ENCODE peak calls at places on chromosomes 2 and 18, in four cellular contexts. I, W, B and O are unnamed samples.

GRCh38 chr2:84713441-84713840 is 167.4 kb downstream of the TRABD2A start:
- DNase-seq in B (no peak), I (peak), W (no peak), O (peak)

GRCh38 chr18:13537022-13537780 is 189.2 kb downstream of the FAM210A start:
- DNase-seq in I (no peak), B (no peak), W (no peak), O (no peak)

GRCh38 chr2:232815569-232815968 is 39.2 kb upstream of the KCNJ13 start:
- DNase-seq in W (no peak), B (no peak), I (peak), O (no peak)

GRCh38 chr2:129369437-129369836 is 610.0 kb upstream of the RAB6C start:
- DNase-seq in W (no peak), B (no peak), I (no peak), O (no peak)

GRCh38 chr18:79634186-79634585 is 45.4 kb upstream of the CTDP1 start:
- DNase-seq in I (no peak), B (no peak), W (no peak), O (no peak)

GRCh38 chr2:177078416-177078815 is 134.2 kb upstream of the HNRNPA3 start:
- DNase-seq in B (no peak), W (no peak), I (no peak), O (peak)

GRCh38 chr2:8193146-8193545 is 488.7 kb upstream of the ID2 start:
- DNase-seq in I (no peak), W (no peak), B (no peak), O (peak)

GRCh38 chr2:210128961-210129360 is 42.2 kb downstream of the KANSL1L start:
- DNase-seq in W (no peak), I (no peak), B (no peak), O (no peak)

GRCh38 chr2:232478571-232479340 is 8.9 kb downstream of the ECEL1 start:
- DNase-seq in I (no peak), B (no peak), W (peak), O (no peak)

GRCh38 chr2:2010266-2010665 is 266.0 kb upstream of the PXDN start:
- DNase-seq in W (peak), B (no peak), I (no peak), O (no peak)

GRCh38 chr2:224185023-224185601 is 146.0 kb upstream of the SERPINE2 start:
- DNase-seq in B (no peak), I (no peak), W (no peak), O (no peak)

GRCh38 chr2:207113403-207113802 is 52.3 kb downstream of the KLF7 start:
- DNase-seq in B (no peak), I (no peak), W (no peak), O (no peak)

GRCh38 chr18:34023471-34023870 is 201.2 kb downstream of the NOL4 start:
- DNase-seq in B (no peak), W (no peak), I (no peak), O (no peak)

GRCh38 chr2:38528008-38528442 is 74.7 kb downstream of the HNRNPLL start:
- DNase-seq in B (peak), I (peak), W (peak), O (peak)

GRCh38 chr2:55056024-55056521 is 5.8 kb upstream of the RTN4 start:
- DNase-seq in W (peak), I (no peak), B (no peak), O (peak)

GRCh38 chr18:8990276-8991031 is 112.0 kb upstream of the NDUFV2 start:
- DNase-seq in I (peak), B (no peak), W (no peak), O (peak)

GRCh38 chr2:173218331-173219056 is 136.2 kb upstream of the CDCA7 start:
- DNase-seq in I (no peak), B (no peak), W (peak), O (no peak)

GRCh38 chr18:62715439-62715792 is at the start of gene PHLPP1:
- DNase-seq in I (no peak), B (no peak), W (no peak), O (no peak)

GRCh38 chr2:26464390-26465265 is 13.3 kb downstream of the OTOF start:
- DNase-seq in I (no peak), B (no peak), W (no peak), O (no peak)

GRCh38 chr18:10936211-10937053 is 212.9 kb downstream of the PIEZO2 start:
- DNase-seq in W (no peak), B (no peak), I (no peak), O (no peak)